ENCODE peak calls at places on chromosome 4, in nine cellular contexts. N is HepG2, A is uterus, R is right lobe of liver, W is IMR-90, X is body of pancreas, P is spleen, T is tibial nerve, Q is esophagus muscularis mucosa. M is an unnamed sample. For H3K9me3 and H3K4me1, the result is how much of the 10 kb centered on the place peaks cover.

GRCh38 chr4:3207531-3208037 is 41.4 kb upstream of the MSANTD1 start:
- DNase-seq in N (peak), A (no peak), R (no peak), W (peak), X (no peak), P (no peak), T (no peak), Q (no peak), M (no peak)

GRCh38 chr4:111802191-111802590 is 343.1 kb upstream of the FAM241A start:
- DNase-seq in N (no peak), A (no peak), R (no peak), W (no peak), X (no peak), P (no peak), T (no peak), Q (no peak), M (no peak)

GRCh38 chr4:136650541-136651277 is 881.6 kb downstream of the PCDH18 start:
- DNase-seq in N (peak), A (no peak), R (no peak), W (peak), X (peak), P (no peak), T (no peak), Q (no peak), M (no peak)

GRCh38 chr4:99235955-99236354 is 16.9 kb upstream of the ADH6 start:
- DNase-seq in N (no peak), A (no peak), R (no peak), W (no peak), X (no peak), P (no peak), T (no peak), Q (no peak), M (no peak)

GRCh38 chr4:126850286-126850685 is 782.5 kb upstream of the INTU start:
- DNase-seq in N (no peak), A (no peak), R (no peak), W (peak), X (no peak), P (no peak), T (no peak), Q (no peak), M (no peak)

GRCh38 chr4:12894062-12894461 is 590.1 kb downstream of the RAB28 start:
- DNase-seq in N (no peak), A (no peak), R (no peak), W (no peak), X (no peak), P (no peak), T (no peak), Q (no peak), M (no peak)

GRCh38 chr4:137274404-137274803 is 257.9 kb downstream of the PCDH18 start:
- DNase-seq in N (no peak), A (no peak), R (no peak), W (peak), X (no peak), P (no peak), T (no peak), Q (no peak), M (no peak)

GRCh38 chr4:88965053-88965452 is 91.9 kb downstream of the FAM13A start:
- DNase-seq in N (no peak), A (no peak), R (no peak), W (peak), X (no peak), P (no peak), T (no peak), Q (no peak), M (no peak)

GRCh38 chr4:110615366-110616161 is 7.3 kb downstream of the PITX2 start:
- DNase-seq in N (no peak), A (no peak), R (no peak), W (no peak), X (no peak), P (no peak), T (no peak), Q (no peak), M (peak)
- H3K9me3 ChIP-seq in N (under half), A (under half), R (under half), W (under half), X (under half), P (under half), T (under half), Q (under half), M (under half)

DNA sequence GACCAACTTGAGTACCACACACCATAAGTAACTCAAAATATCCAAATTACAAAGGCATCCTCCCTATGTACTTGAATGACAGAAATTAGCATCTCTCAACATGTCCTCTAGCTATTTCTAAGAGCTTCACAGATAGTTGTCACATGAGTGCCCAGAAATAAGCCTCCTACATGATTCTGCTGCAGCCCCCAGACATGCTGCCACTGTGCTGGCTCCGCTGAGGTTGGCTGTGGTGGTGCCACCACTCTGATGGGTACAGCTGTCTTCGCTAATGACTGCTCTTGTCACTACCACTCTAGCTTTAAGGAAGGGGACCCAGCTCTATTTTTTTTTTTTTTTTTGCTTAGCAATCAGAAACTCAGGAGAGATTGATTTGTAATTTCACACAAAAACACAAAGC is 256.0 kb downstream of the GRXCR1 start:
- DNase-seq in N (no peak), A (no peak), R (no peak), W (no peak), X (no peak), P (no peak), T (no peak), Q (no peak), M (no peak)
- TF ChIP-seq POLR2A in N (no peak), A (no peak), R (no peak), W (no peak), X (no peak), P (no peak), T (no peak), Q (no peak), M (no peak)

DNA sequence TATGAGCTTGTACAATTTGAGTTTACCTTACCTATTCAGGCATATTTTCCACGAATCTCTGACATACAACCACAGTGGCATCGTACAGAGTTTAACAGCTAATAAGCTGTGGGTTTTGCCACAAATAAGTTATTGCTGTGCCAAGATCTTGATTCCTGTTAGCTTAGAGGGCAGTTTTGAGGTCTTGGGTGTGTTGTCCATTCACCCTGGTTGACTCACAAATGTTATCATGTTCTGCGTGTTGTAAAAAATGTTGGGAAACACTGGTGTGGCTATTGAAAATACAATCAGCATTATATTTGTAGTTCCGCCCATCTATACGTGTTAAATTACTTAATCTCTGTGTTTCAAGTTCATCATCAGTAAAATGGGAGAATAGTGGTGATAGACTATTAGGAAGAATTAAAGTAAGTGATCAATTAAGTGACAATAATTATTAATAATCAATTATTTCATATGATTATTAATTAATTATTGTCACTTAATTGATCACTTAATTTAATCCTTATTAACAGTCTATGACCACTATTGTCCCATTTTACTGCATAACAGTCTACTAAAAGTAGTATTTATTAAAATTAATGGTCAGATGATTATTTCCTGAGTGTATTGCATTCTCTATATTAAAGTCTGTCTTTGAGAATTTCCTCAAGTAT is 96.2 kb downstream of the TMA16 start:
- DNase-seq in N (no peak), A (no peak), R (no peak), W (no peak), X (no peak), P (no peak), T (no peak), Q (no peak), M (no peak)
- H3K4me1 ChIP-seq in N (under half), A (under half), R (under half), W (under half), X (under half), P (under half), T (under half), Q (under half), M (under half)

GRCh38 chr4:53510981-53511380 is 80.3 kb downstream of the LNX1 start:
- DNase-seq in N (no peak), A (no peak), R (no peak), W (peak), X (no peak), P (no peak), T (no peak), Q (no peak), M (no peak)
- H3K9me3 ChIP-seq in N (under half), A (under half), R (under half), W (under half), X (under half), P (under half), T (under half), Q (under half), M (under half)

GRCh38 chr4:24794111-24794860 is 1.1 kb upstream of the SOD3 start:
- DNase-seq in N (no peak), A (peak), R (no peak), W (peak), X (peak), P (no peak), T (no peak), Q (no peak), M (no peak)

GRCh38 chr4:24796632-24797031 is 1.3 kb downstream of the SOD3 start:
- DNase-seq in N (no peak), A (no peak), R (no peak), W (no peak), X (no peak), P (no peak), T (no peak), Q (peak), M (no peak)

GRCh38 chr4:24795666-24796381 is 451 bp downstream of the SOD3 start:
- DNase-seq in N (no peak), A (no peak), R (no peak), W (no peak), X (no peak), P (no peak), T (no peak), Q (peak), M (no peak)

GRCh38 chr4:24793219-24794005 is 2.0 kb upstream of the SOD3 start:
- DNase-seq in N (peak), A (no peak), R (no peak), W (peak), X (no peak), P (no peak), T (no peak), Q (no peak), M (no peak)

GRCh38 chr4:24794916-24795665 is at the start of gene SOD3:
- DNase-seq in N (peak), A (peak), R (peak), W (peak), X (peak), P (peak), T (peak), Q (peak), M (peak)
- TF ChIP-seq POLR2A in N (no peak), A (peak), R (peak), W (no peak), X (peak), P (no peak), T (peak), Q (peak), M (no peak)

GRCh38 chr4:1029957-1030520 is 18.6 kb downstream of the FGFRL1 start:
- DNase-seq in N (no peak), A (no peak), R (no peak), W (no peak), X (no peak), P (no peak), T (no peak), Q (no peak), M (no peak)
- H3K4me1 ChIP-seq in N (half or more), A (under half), R (under half), W (under half), X (under half), P (under half), T (under half), Q (under half), M (under half)

DNA sequence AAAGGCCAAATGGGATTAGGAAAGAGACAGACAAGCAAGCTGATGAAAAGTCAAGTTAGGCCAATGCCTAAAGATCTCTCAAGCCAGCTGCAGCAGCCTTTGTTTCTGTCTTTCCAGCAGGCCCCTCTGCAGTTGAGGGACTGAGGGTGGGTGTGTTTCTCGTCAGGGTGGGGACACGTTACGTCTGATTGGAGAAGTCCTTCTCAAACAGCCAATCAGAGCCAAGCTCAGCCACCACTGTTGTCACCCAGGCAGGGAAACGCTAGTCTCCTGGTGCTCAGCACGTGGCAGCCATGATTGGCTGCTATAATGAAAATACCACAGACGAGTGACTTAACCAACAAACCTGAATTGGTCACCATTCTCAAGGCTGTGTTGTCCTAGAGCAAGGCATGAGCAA is 177.1 kb upstream of the LCORL start:
- DNase-seq in N (no peak), A (no peak), R (no peak), W (no peak), X (no peak), P (no peak), T (no peak), Q (no peak), M (no peak)
- H3K9me3 ChIP-seq in N (under half), A (under half), R (under half), W (under half), X (under half), P (under half), T (under half), Q (under half), M (under half)

GRCh38 chr4:123922847-123923246 is 526.3 kb downstream of the SPRY1 start:
- DNase-seq in N (no peak), A (no peak), R (no peak), W (peak), X (no peak), P (no peak), T (no peak), Q (no peak), M (no peak)
- TF ChIP-seq POLR2A in N (no peak), A (no peak), R (no peak), W (no peak), X (no peak), P (no peak), T (no peak), Q (no peak), M (no peak)

DNA sequence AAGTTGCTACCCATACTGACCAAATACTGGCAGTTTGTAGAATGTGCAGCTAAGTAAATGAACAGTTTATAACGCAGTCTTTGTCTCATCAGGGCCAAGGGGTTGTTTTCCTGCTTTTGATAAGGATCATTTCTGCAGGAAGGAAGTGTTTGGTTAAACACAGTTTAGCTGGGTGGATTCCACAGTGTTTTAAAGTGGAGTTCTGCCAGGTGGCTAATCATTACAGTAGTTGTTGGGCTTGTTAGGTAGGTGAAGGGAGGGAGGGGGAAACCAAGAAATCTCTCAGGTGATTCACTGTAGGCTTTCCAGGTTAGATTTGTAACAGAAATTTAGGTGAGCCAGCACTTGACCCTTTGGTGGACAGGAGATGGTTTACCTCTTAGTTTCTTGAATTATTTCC is 58.1 kb downstream of the FNIP2 start:
- DNase-seq in N (peak), A (no peak), R (no peak), W (no peak), X (peak), P (no peak), T (no peak), Q (no peak), M (no peak)
- H3K4me1 ChIP-seq in N (half or more), A (under half), R (under half), W (under half), X (half or more), P (under half), T (under half), Q (half or more), M (half or more)

GRCh38 chr4:271492-272103 is 33.7 kb downstream of the ZNF732 start:
- DNase-seq in N (no peak), A (no peak), R (no peak), W (no peak), X (no peak), P (no peak), T (no peak), Q (no peak), M (no peak)

DNA sequence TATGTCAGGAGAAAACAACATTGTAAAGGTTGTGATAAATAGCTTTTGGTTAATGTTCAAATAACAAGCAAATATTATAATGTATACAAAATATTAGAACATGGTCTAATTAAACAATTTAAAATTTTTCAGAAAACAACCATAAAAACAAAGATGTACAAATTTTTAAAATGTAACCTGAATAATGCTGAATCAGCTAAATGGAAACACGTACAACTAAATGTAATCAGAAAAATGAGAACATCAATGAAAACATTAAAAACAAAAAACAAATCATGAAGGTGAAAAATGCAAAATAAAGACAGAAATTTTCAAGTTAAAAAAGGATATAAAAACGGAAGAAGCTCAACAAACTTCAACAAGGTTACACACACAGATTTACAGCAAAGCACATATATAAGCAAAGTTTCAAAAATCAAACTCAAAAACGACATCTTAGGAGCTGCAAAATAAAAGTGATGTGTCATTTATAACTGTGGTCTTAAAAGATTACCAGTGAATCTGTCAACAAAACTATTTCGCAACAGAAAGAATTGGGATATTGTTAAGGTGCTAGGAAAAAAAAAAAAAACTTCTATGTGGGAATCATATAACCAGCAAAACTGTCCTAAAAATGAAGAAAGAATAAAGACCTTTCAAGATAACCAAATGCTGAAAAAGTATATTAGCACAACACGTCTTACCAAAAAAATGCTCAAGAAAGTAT is 31.8 kb downstream of the ZNF732 start:
- DNase-seq in N (no peak), A (no peak), R (no peak), W (no peak), X (no peak), P (no peak), T (no peak), Q (no peak), M (no peak)
- H3K9me3 ChIP-seq in N (half or more), A (half or more), R (under half), W (under half), X (under half), P (half or more), T (half or more), Q (half or more), M (under half)